ENCODE peak calls at places on chromosomes 16 and 17, in seven cellular contexts. D is GM12878, P is SK-N-SH, R is transverse colon, M is stomach, S is sigmoid colon, W is tibial nerve. A is an unnamed sample. For H3K36me3, the result is how much of the 10 kb centered on the place peaks cover.

GRCh38 chr17:35191001-35191695 is 3.0 kb downstream of the SLC35G3 start:
- DNase-seq in D (no peak), P (no peak), R (no peak), M (no peak), S (no peak), W (no peak), A (no peak)

GRCh38 chr17:57269598-57270255 is 13.4 kb downstream of the MSI2 start:
- DNase-seq in D (no peak), P (no peak), R (no peak), M (no peak), S (no peak), W (no peak), A (no peak)

GRCh38 chr16:3659200-3659599 is 4.7 kb downstream of the DNASE1 start:
- DNase-seq in D (no peak), P (no peak), R (no peak), M (no peak), S (peak), W (no peak), A (no peak)

GRCh38 chr16:69691980-69692911 is 34.1 kb downstream of the NQO1 start:
- DNase-seq in D (peak), P (no peak), R (no peak), M (no peak), S (no peak), W (no peak), A (no peak)

GRCh38 chr17:2214047-2214717 is 89.4 kb downstream of the SMG6 start:
- DNase-seq in D (no peak), P (no peak), R (peak), M (no peak), S (peak), W (peak), A (peak)

GRCh38 chr16:89697161-89697615 is 4.3 kb downstream of the SPATA2L start:
- DNase-seq in D (no peak), P (peak), R (no peak), M (no peak), S (no peak), W (no peak), A (peak)

GRCh38 chr16:55480228-55480655 is 1.2 kb downstream of the MMP2 start:
- DNase-seq in D (no peak), P (peak), R (peak), M (peak), S (peak), W (peak), A (peak)

GRCh38 chr17:43907425-43907981 is at the start of gene MPP2:
- DNase-seq in D (no peak), P (peak), R (peak), M (peak), S (peak), W (peak), A (peak)

GRCh38 chr16:19748389-19749110 is 30.5 kb downstream of the IQCK start:
- DNase-seq in D (no peak), P (peak), R (no peak), M (no peak), S (no peak), W (no peak), A (no peak)

GRCh38 chr16:30700491-30700890 is 1.5 kb downstream of the SRCAP start:
- DNase-seq in D (no peak), P (peak), R (no peak), M (no peak), S (no peak), W (no peak), A (no peak)

GRCh38 chr17:31392856-31393748 is 1.6 kb downstream of the RAB11FIP4 start:
- DNase-seq in D (no peak), P (no peak), R (no peak), M (peak), S (no peak), W (no peak), A (no peak)

GRCh38 chr16:21684199-21684598 is 20.4 kb downstream of the OTOA start:
- DNase-seq in D (no peak), P (peak), R (peak), M (no peak), S (no peak), W (no peak), A (no peak)

GRCh38 chr16:5333991-5334390 is 236.4 kb upstream of the EEF2KMT start:
- DNase-seq in D (no peak), P (no peak), R (no peak), M (no peak), S (no peak), W (no peak), A (no peak)

GRCh38 chr17:49371178-49371834 is 9.3 kb upstream of the ZNF652 start:
- DNase-seq in D (no peak), P (no peak), R (no peak), M (no peak), S (peak), W (no peak), A (no peak)

GRCh38 chr16:73095885-73096341 is 48.0 kb upstream of the ZFHX3 start:
- DNase-seq in D (no peak), P (peak), R (no peak), M (no peak), S (no peak), W (no peak), A (no peak)

GRCh38 chr17:78925662-78926555 is 722 bp upstream of the TIMP2 start:
- DNase-seq in D (no peak), P (peak), R (peak), M (peak), S (peak), W (peak), A (peak)

GRCh38 chr17:1197379-1197778 is 17.6 kb upstream of the ABR start:
- DNase-seq in D (no peak), P (no peak), R (no peak), M (no peak), S (peak), W (peak), A (no peak)

GRCh38 chr16:81703177-81704155 is 75.6 kb upstream of the PLCG2 start:
- DNase-seq in D (no peak), P (no peak), R (no peak), M (no peak), S (no peak), W (no peak), A (peak)

GRCh38 chr17:49829026-49829425 is 18.8 kb downstream of the TAC4 start:
- DNase-seq in D (no peak), P (no peak), R (no peak), M (no peak), S (no peak), W (no peak), A (no peak)

GRCh38 chr17:17605747-17606083 is 14.2 kb upstream of the PEMT start:
- DNase-seq in D (no peak), P (no peak), R (no peak), M (no peak), S (no peak), W (no peak), A (no peak)

GRCh38 chr17:17605083-17605746 is 13.7 kb upstream of the PEMT start:
- DNase-seq in D (no peak), P (no peak), R (no peak), M (no peak), S (no peak), W (no peak), A (no peak)

GRCh38 chr17:17606416-17607000 is 15.0 kb upstream of the PEMT start:
- DNase-seq in D (no peak), P (no peak), R (no peak), M (no peak), S (no peak), W (no peak), A (no peak)

GRCh38 chr17:17603895-17604225 is 12.4 kb upstream of the PEMT start:
- DNase-seq in D (no peak), P (no peak), R (no peak), M (no peak), S (no peak), W (no peak), A (no peak)

GRCh38 chr17:17603178-17603894 is 11.8 kb upstream of the PEMT start:
- DNase-seq in D (no peak), P (no peak), R (no peak), M (no peak), S (no peak), W (no peak), A (no peak)
- TF ChIP-seq EP300 in D (no peak), P (no peak), R (no peak), M (no peak), S (no peak), W (no peak), A (no peak)

DNA sequence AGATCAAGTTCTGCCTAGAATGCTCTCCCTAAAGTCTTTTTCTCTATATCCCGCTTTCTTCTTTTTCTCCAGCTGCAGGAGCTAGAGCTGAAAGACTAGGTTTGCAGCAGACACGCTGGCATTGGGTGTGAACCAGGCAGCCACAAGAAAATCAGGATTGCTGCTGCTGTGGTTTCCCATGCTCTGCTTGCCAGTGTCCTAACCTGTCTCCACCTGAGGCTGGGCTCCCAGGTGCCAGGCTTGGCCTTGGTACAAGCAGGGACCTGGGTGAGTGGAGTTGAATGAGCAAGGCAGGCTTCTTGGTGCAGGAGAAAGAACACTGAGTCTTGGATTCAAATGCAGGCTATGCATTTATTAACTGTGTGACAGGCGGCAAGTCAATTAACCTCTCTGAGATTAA is 440.3 kb upstream of the MAF start:
- DNase-seq in D (no peak), P (no peak), R (no peak), M (no peak), S (no peak), W (no peak), A (no peak)
- TF ChIP-seq CTCF in D (no peak), P (no peak), R (no peak), M (no peak), S (no peak), W (no peak), A (no peak)

DNA sequence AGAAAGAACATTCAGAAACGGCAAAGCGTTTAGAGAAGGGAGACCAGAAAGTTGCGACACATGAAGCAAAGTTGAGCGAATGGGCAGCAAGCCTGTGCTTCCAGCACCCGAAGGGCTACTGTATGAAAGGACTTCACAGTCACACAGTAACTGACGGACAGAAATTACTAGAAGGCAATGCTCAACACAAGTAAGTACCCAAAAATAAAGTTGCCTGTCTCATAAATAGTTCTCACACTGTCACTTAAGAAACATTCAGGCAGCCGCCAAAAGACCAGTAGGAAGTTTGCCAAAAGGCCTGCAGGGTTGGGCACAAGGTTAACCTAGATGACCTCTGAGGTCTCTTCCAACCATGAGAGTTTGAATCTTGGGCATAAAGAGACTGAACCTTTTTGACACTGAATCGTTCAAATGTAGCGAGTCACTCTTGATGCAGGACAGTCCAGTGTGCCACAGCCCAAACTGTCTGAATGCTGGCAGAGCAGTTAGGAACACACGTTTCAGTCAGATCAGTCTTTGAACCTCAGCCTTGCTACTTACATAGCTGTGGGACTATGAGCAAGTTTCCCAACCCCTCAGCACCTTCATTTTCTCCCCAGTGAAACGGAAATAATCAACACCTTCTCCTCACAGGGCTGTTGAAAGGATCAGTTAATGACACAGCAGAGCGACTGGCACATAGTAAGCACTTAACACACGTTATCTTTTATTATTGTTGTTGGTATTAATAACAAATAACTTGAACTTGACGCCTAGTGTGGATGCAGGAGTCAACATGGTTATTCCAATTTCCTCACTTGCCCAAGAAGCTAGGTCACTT is 10.4 kb downstream of the NCBP3 start:
- DNase-seq in D (no peak), P (no peak), R (no peak), M (no peak), S (no peak), W (no peak), A (no peak)
- H3K36me3 ChIP-seq in D (under half), P (under half), R (under half), M (half or more), S (under half), W (under half), A (under half)

DNA sequence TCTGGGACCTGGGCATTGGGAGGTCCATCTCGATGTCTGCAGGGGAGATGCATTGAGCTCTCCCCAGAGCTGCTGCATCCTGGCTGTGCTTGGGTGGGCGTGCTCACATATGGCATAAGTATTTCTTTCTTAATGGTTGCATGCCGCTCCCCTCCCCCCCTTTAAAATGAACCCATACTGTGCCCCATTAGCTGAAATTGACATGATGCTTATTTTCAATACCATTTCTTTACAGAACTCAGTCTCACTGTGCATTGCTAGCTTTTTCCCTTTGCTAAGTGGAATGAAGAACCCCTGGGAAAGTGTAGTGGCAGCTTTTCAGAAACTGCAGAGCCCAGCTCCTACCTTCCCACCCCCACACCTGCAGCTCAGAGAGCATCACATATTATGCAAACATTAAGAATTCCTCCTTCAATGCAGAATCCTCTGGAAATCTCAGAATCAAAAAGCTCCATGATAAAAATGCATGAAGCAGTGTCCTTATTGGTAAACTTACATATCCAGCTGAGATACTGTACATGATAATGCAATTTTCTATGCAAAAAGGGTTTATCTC is 56.4 kb downstream of the HS3ST4 start:
- DNase-seq in D (no peak), P (no peak), R (no peak), M (no peak), S (no peak), W (no peak), A (no peak)
- TF ChIP-seq EP300 in D (no peak), P (no peak), R (no peak), M (no peak), S (no peak), W (no peak), A (no peak)

DNA sequence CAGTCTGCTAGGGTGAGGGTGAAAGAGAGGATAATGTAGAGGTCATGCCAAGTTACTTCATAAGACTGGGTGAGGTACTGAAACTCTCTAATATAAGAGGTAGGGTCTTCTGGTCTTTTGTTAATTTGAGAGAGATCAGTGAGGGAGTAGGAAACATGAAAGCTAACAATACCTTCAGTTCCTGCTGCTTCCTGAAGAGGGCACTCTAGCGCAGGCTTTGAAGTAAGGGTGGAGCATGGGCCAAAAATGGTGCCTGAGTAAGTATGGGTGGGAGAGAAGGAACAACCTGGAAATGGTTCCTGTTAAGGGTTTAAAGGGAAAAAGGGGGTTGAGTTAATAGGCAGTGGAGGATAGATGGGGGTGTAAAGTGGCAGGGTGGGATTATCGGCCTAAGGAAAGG is 2449.5 kb downstream of the TP53TG3F start:
- DNase-seq in D (no peak), P (peak), R (no peak), M (no peak), S (no peak), W (no peak), A (no peak)
- TF ChIP-seq CTCF in D (no peak), P (peak), R (no peak), M (no peak), S (no peak), W (no peak), A (no peak)

GRCh38 chr17:38910325-38910724 is 15.1 kb upstream of the LASP1NB start:
- DNase-seq in D (no peak), P (no peak), R (no peak), M (no peak), S (peak), W (no peak), A (peak)

GRCh38 chr17:38905375-38905774 is 20.0 kb upstream of the LASP1NB start:
- DNase-seq in D (no peak), P (no peak), R (no peak), M (no peak), S (no peak), W (no peak), A (no peak)

GRCh38 chr17:38908676-38909181 is 16.7 kb upstream of the LASP1NB start:
- DNase-seq in D (no peak), P (no peak), R (no peak), M (no peak), S (peak), W (no peak), A (peak)

GRCh38 chr17:38906429-38907172 is 18.8 kb upstream of the LASP1NB start:
- DNase-seq in D (no peak), P (no peak), R (no peak), M (no peak), S (no peak), W (no peak), A (no peak)

DNA sequence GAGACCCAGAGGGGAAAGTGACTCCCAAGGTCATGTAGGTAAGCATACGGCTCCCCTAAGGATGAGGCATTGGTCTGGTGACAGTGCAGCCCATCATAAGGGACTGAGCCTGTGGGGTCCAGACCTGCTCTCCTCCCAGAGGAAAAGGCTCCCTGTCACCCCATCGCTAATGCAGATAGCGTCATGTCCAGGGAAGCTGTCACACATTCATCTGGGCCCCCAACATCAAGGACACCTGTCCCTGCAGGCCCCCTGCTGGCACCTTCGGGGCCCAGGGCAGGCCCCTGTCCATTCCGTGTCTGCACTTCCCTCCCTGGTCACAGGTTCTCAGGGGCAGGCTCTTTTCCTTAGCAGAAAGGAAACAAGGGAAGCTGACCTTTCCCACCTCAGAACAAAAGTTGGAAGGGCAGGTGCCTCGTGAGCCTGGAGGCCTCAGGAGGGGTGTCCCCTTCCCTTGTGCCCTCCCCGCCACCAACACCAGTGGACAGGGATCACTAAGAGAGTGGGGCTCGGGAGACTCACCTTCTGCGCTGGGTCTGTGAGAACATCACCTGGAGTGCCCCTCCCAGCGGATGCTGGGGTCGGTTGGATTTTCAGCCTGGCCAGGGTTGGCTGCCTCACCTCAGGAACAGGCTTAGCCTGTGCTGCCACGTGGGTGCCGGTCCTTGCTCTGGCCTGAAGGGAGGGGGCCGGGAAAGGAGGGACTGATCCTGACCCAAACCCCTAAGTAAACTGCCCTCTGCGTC is 17.3 kb upstream of the LASP1NB start:
- DNase-seq in D (no peak), P (no peak), R (no peak), M (no peak), S (no peak), W (no peak), A (no peak)
- H3K36me3 ChIP-seq in D (under half), P (under half), R (under half), M (half or more), S (under half), W (under half), A (under half)

GRCh38 chr17:16419074-16419928 is 3.9 kb downstream of the TRPV2 start:
- DNase-seq in D (peak), P (peak), R (no peak), M (no peak), S (peak), W (no peak), A (no peak)
- TF ChIP-seq EP300 in D (no peak), P (peak), R (no peak), M (no peak), S (no peak), W (no peak), A (no peak)

DNA sequence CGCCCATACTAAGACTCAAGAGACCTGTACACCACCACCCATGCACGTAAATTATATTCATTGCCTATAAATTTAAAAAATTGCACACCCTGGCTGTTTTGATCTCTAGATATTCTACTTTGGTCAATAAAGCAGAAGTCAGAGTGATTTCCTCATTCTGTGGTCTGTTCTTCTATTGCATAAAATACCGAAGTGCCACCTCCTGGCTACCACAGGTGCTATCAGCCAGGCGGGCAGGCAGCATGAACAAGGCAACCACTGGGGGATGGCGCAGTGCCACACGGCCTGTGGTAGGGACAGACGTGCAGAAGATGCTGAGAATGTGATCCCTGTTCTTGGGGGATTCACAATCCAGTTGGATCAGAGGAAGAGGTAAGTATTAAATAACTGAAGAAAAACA is 122.3 kb downstream of the CDK5R1 start:
- DNase-seq in D (peak), P (peak), R (peak), M (peak), S (no peak), W (peak), A (no peak)
- TF ChIP-seq CTCF in D (peak), P (no peak), R (peak), M (peak), S (no peak), W (no peak), A (no peak)

A was measured in ovary.